ENCODE peak calls at places on chromosomes 6 and 20, in seven cellular contexts. Q, W, H, M, J, A and G are unnamed samples.
A peak's percentile ranks its signal among the peaks of the same experiment; 100 is the strongest.

GRCh38 chr6:36352477-36353157 is 15.9 kb upstream of the BNIP5 start:
- DNase-seq in Q (no peak), W (no peak), H (no peak), M (no peak), J (no peak), A (no peak), G (no peak)

GRCh38 chr20:49810491-49811190 is 2.0 kb upstream of the SLC9A8 start:
- DNase-seq in Q (no peak), W (no peak), H (no peak), M (no peak), J (no peak), A (no peak), G (no peak)

GRCh38 chr20:59006864-59007757 is at the start of gene CTSZ:
- DNase-seq in Q (no peak), W (peak; percentile 34), H (no peak), M (no peak), J (peak; percentile 96), A (no peak), G (no peak)

GRCh38 chr6:167973092-167973880 is 24.2 kb upstream of the KIF25 start:
- DNase-seq in Q (no peak), W (no peak), H (no peak), M (no peak), J (no peak), A (no peak), G (no peak)

GRCh38 chr20:33814238-33814712 is 3.1 kb downstream of the CHMP4B start:
- DNase-seq in Q (no peak), W (peak; percentile 66), H (no peak), M (no peak), J (no peak), A (no peak), G (no peak)

GRCh38 chr6:108432792-108433191 is 127.9 kb upstream of the FOXO3 start:
- DNase-seq in Q (no peak), W (peak; percentile 73), H (no peak), M (no peak), J (no peak), A (peak; percentile 3), G (no peak)

GRCh38 chr20:8718214-8718613 is 350.7 kb upstream of the PLCB4 start:
- DNase-seq in Q (no peak), W (no peak), H (no peak), M (no peak), J (no peak), A (no peak), G (no peak)

GRCh38 chr6:113763311-113763766 is 93.8 kb upstream of the MARCKS start:
- DNase-seq in Q (no peak), W (peak; percentile 47), H (no peak), M (no peak), J (no peak), A (no peak), G (no peak)

GRCh38 chr20:15047100-15047499 is 709.7 kb upstream of the FLRT3 start:
- DNase-seq in Q (no peak), W (no peak), H (no peak), M (no peak), J (no peak), A (no peak), G (no peak)

GRCh38 chr6:53483423-53484353 is 61.2 kb downstream of the GCLC start:
- DNase-seq in Q (no peak), W (peak; percentile 33), H (peak; percentile 26), M (no peak), J (peak; percentile 29), A (peak; percentile 31), G (no peak)

GRCh38 chr6:37149750-37150149 is 20.2 kb upstream of the PIM1 start:
- DNase-seq in Q (no peak), W (no peak), H (no peak), M (no peak), J (no peak), A (no peak), G (no peak)

GRCh38 chr20:56350842-56351241 is 7.9 kb upstream of the FAM210B start:
- DNase-seq in Q (no peak), W (no peak), H (no peak), M (no peak), J (no peak), A (no peak), G (no peak)

GRCh38 chr6:36581716-36582115 is 12.4 kb upstream of the SRSF3 start:
- DNase-seq in Q (no peak), W (no peak), H (no peak), M (no peak), J (no peak), A (no peak), G (no peak)

GRCh38 chr6:5706094-5707033 is 300.4 kb downstream of the NRN1 start:
- DNase-seq in Q (no peak), W (no peak), H (no peak), M (no peak), J (no peak), A (no peak), G (no peak)

GRCh38 chr6:57198926-57199636 is 23.0 kb downstream of the RAB23 start:
- DNase-seq in Q (no peak), W (no peak), H (no peak), M (no peak), J (no peak), A (no peak), G (no peak)

GRCh38 chr6:2890981-2891767 is 11.9 kb downstream of the SERPINB9 start:
- DNase-seq in Q (no peak), W (no peak), H (no peak), M (no peak), J (no peak), A (no peak), G (no peak)

DNA sequence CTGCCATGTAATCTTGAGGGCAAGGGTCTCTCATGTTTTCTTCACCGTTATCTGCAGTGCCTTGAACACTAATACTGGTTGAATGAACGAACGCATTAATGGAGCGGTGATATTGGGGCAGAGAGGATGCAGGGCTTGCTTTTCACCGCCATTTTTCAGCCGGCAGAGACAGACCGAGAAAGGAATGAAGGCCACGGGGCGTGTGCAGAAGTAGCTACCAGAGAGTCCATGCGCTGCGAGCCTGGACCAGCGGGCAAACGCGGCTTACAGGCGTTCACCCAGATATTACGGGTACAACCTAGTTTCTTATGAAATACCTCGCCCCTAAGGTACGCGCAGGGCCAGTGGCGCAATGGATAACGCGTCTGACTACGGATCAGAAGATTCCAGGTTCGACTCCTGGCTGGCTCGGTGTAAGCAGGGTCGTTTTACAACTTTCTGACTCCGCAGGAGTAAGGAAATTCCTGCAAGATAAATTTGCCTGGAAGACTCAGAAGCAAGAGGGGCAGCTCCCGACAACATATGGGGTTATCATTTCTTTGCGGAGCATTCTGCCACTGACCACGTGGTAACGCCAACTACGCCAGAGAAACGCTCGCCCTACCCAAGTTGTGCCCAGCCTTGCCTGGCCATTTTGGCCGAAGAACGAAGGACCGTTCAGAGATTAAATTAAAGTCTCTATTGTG is 863 bp upstream of the HMGN4 start:
- DNase-seq in Q (peak; percentile 90), W (peak; percentile 97), H (peak; percentile 97), M (peak; percentile 92), J (peak; percentile 78), A (peak; percentile 78), G (peak; percentile 90)
- TF ChIP-seq POLR2AphosphoS5 in Q (peak; percentile 21), W (peak; percentile 24), H (no peak), M (peak; percentile 52), J (no peak), A (no peak), G (peak; percentile 53)

GRCh38 chr6:43623880-43624785 is 4.9 kb downstream of the GTPBP2 start:
- DNase-seq in Q (no peak), W (no peak), H (no peak), M (no peak), J (no peak), A (no peak), G (no peak)

GRCh38 chr6:43624786-43625288 is 4.2 kb downstream of the GTPBP2 start:
- DNase-seq in Q (no peak), W (no peak), H (no peak), M (no peak), J (no peak), A (no peak), G (no peak)

GRCh38 chr6:43627008-43627825 is 1.8 kb downstream of the GTPBP2 start:
- DNase-seq in Q (peak; percentile 23), W (peak; percentile 92), H (peak; percentile 89), M (peak; percentile 78), J (peak; percentile 85), A (peak; percentile 75), G (no peak)

GRCh38 chr6:43622541-43622940 is 6.5 kb downstream of the GTPBP2 start:
- DNase-seq in Q (no peak), W (no peak), H (no peak), M (no peak), J (no peak), A (no peak), G (no peak)

GRCh38 chr6:43625393-43625992 is 3.6 kb downstream of the GTPBP2 start:
- DNase-seq in Q (no peak), W (no peak), H (no peak), M (no peak), J (peak; percentile 43), A (no peak), G (no peak)
- H3K9ac ChIP-seq in Q (no peak overlapping the region), W (no peak overlapping the region), H (no peak overlapping the region), M (no peak overlapping the region), J (peak overlapping the region; percentile 69), A (no peak overlapping the region), G (no peak overlapping the region)

GRCh38 chr20:39259808-39260207 is 297.7 kb downstream of the DHX35 start:
- DNase-seq in Q (no peak), W (no peak), H (no peak), M (no peak), J (no peak), A (no peak), G (no peak)
- H3K4me3 ChIP-seq in Q (no peak overlapping the region), W (no peak overlapping the region), H (no peak overlapping the region), M (no peak overlapping the region), J (no peak overlapping the region), A (no peak overlapping the region), G (no peak overlapping the region)

GRCh38 chr6:11212625-11213024 is 19.8 kb downstream of the NEDD9 start:
- DNase-seq in Q (no peak), W (peak; percentile 71), H (no peak), M (no peak), J (no peak), A (no peak), G (no peak)
- TF ChIP-seq POLR2AphosphoS5 in Q (no peak), W (no peak), H (no peak), M (no peak), J (no peak), A (no peak), G (no peak)

GRCh38 chr6:111555041-111555440 is 50.6 kb downstream of the TRAF3IP2 start:
- DNase-seq in Q (no peak), W (no peak), H (no peak), M (no peak), J (no peak), A (no peak), G (no peak)
- H3K9ac ChIP-seq in Q (no peak overlapping the region), W (no peak overlapping the region), H (no peak overlapping the region), M (no peak overlapping the region), J (no peak overlapping the region), A (no peak overlapping the region), G (no peak overlapping the region)

GRCh38 chr6:54856137-54856536 is 9.6 kb downstream of the FAM83B start:
- DNase-seq in Q (no peak), W (no peak), H (no peak), M (no peak), J (no peak), A (no peak), G (no peak)

GRCh38 chr6:54861846-54862616 is 15.5 kb downstream of the FAM83B start:
- DNase-seq in Q (no peak), W (no peak), H (no peak), M (no peak), J (no peak), A (no peak), G (no peak)

GRCh38 chr6:54860739-54861138 is 14.2 kb downstream of the FAM83B start:
- DNase-seq in Q (no peak), W (no peak), H (no peak), M (peak; percentile 48), J (no peak), A (no peak), G (no peak)

GRCh38 chr6:54864272-54864671 is 17.7 kb downstream of the FAM83B start:
- DNase-seq in Q (no peak), W (no peak), H (no peak), M (no peak), J (no peak), A (no peak), G (no peak)

GRCh38 chr6:54860132-54860531 is 13.6 kb downstream of the FAM83B start:
- DNase-seq in Q (no peak), W (no peak), H (no peak), M (no peak), J (no peak), A (no peak), G (no peak)
- H3K4me3 ChIP-seq in Q (no peak overlapping the region), W (no peak overlapping the region), H (no peak overlapping the region), M (no peak overlapping the region), J (no peak overlapping the region), A (no peak overlapping the region), G (no peak overlapping the region)